ENCODE peak calls at places on chromosomes 16 and 17, in nine cellular contexts. I is CD8-positive, alpha-beta T cell; N is upper lobe of right lung; E is pancreas; A is HFF-Myc; R is foreskin fibroblast; F is HepG2; G is heart right ventricle; W is heart left ventricle. T is an unnamed sample.

GRCh38 chr16:67191995-67192681 is at the start of gene E2F4:
- DNase-seq in N (peak), G (peak), R (peak), E (peak), F (peak), I (peak), W (peak), A (no peak), T (peak)

GRCh38 chr16:86457621-86458456 is 52.5 kb upstream of the FOXF1 start:
- DNase-seq in I (no peak), F (no peak), E (no peak), A (peak), N (no peak), R (peak), W (peak), G (no peak), T (no peak)

GRCh38 chr17:9071921-9072503 is 50.7 kb downstream of the NTN1 start:
- DNase-seq in R (no peak), E (no peak), F (no peak), A (no peak), I (no peak), G (no peak), W (no peak), N (no peak), T (no peak)

GRCh38 chr17:64781013-64781392 is 118.9 kb upstream of the SMURF2 start:
- DNase-seq in I (no peak), E (no peak), W (no peak), N (peak), G (no peak), R (no peak), F (no peak), A (no peak), T (no peak)

GRCh38 chr16:13911871-13912270 is 8.1 kb upstream of the ERCC4 start:
- DNase-seq in A (no peak), R (no peak), N (no peak), E (no peak), G (no peak), F (no peak), W (no peak), I (no peak), T (no peak)

GRCh38 chr16:82016268-82016667 is 5.0 kb upstream of the SDR42E1 start:
- DNase-seq in R (peak), F (no peak), I (no peak), W (no peak), A (no peak), N (no peak), E (no peak), G (no peak), T (no peak)

GRCh38 chr16:30846649-30847402 is 47.1 kb downstream of the BCL7C start:
- DNase-seq in G (no peak), W (peak), F (no peak), I (no peak), N (no peak), E (no peak), A (no peak), R (no peak), T (no peak)

GRCh38 chr16:79966226-79966625 is 365.7 kb upstream of the MAF start:
- DNase-seq in R (no peak), I (no peak), W (no peak), A (no peak), G (no peak), E (no peak), F (no peak), N (no peak), T (no peak)

GRCh38 chr17:60358611-60359225 is 33.2 kb downstream of the USP32 start:
- DNase-seq in G (no peak), E (no peak), N (no peak), F (no peak), W (no peak), A (no peak), R (peak), I (no peak), T (no peak)

GRCh38 chr17:3796110-3796821 is 4.7 kb downstream of the ITGAE start:
- DNase-seq in G (no peak), A (no peak), W (no peak), F (no peak), E (no peak), I (peak), R (no peak), N (no peak), T (no peak)

GRCh38 chr16:14194706-14195105 is 123.6 kb downstream of the MRTFB start:
- DNase-seq in I (no peak), A (no peak), R (no peak), N (no peak), G (no peak), F (no peak), E (no peak), W (no peak), T (no peak)

GRCh38 chr17:3685174-3685812 is 10.7 kb downstream of the P2RX5 start:
- DNase-seq in I (no peak), W (no peak), E (no peak), R (no peak), F (no peak), N (no peak), G (no peak), A (no peak), T (no peak)

GRCh38 chr17:74566132-74566753 is 1.1 kb downstream of the CD300H start:
- DNase-seq in G (no peak), N (no peak), W (peak), R (no peak), E (no peak), F (peak), A (no peak), I (no peak), T (no peak)

GRCh38 chr16:80260906-80261311 is 279.9 kb upstream of the DYNLRB2 start:
- DNase-seq in E (no peak), G (no peak), A (no peak), W (no peak), R (no peak), I (no peak), F (no peak), N (no peak), T (no peak)

GRCh38 chr17:78559749-78560368 is 17.3 kb downstream of the DNAH17 start:
- DNase-seq in N (peak), E (peak), I (no peak), W (no peak), A (no peak), F (no peak), R (no peak), G (no peak), T (no peak)

GRCh38 chr17:57370051-57370581 is 113.8 kb downstream of the MSI2 start:
- DNase-seq in G (no peak), I (no peak), E (no peak), F (peak), W (no peak), A (no peak), N (no peak), R (peak), T (peak)

GRCh38 chr17:49592263-49592662 is 16.6 kb downstream of the NXPH3 start:
- DNase-seq in A (no peak), F (no peak), G (no peak), R (no peak), I (no peak), W (no peak), N (no peak), E (no peak), T (no peak)

GRCh38 chr16:57609541-57610401 is 18.7 kb upstream of the ADGRG1 start:
- DNase-seq in N (peak), G (no peak), E (peak), W (peak), R (peak), A (no peak), F (no peak), I (peak), T (no peak)

GRCh38 chr16:24978370-24978914 is 36.7 kb downstream of the ARHGAP17 start:
- DNase-seq in R (no peak), W (no peak), A (no peak), I (no peak), E (no peak), N (no peak), G (no peak), F (no peak), T (no peak)

GRCh38 chr16:48911700-48912099 is 301.7 kb upstream of the N4BP1 start:
- DNase-seq in G (no peak), W (no peak), I (no peak), F (no peak), R (peak), A (no peak), N (no peak), E (no peak), T (no peak)

GRCh38 chr17:16991349-16992009 is 19.6 kb upstream of the TNFRSF13B start:
- DNase-seq in A (no peak), F (peak), W (peak), I (peak), N (peak), R (peak), E (peak), G (peak), T (no peak)

GRCh38 chr16:50530277-50531236 is 17.6 kb upstream of the NKD1 start:
- DNase-seq in W (no peak), I (no peak), G (no peak), F (peak), A (no peak), R (no peak), E (peak), N (peak), T (no peak)

GRCh38 chr16:69340095-69340644 is 598 bp downstream of the NIP7 start:
- DNase-seq in I (no peak), A (no peak), W (no peak), E (no peak), F (no peak), G (no peak), N (no peak), R (peak), T (no peak)

GRCh38 chr17:69300222-69300621 is 26.7 kb downstream of the ABCA5 start:
- DNase-seq in G (no peak), W (no peak), A (no peak), I (no peak), F (no peak), N (no peak), E (no peak), R (no peak), T (no peak)

GRCh38 chr16:46974352-46974751 is 878 bp upstream of the DNAJA2 start:
- DNase-seq in F (peak), N (no peak), W (no peak), G (no peak), A (no peak), I (peak), R (peak), E (no peak), T (no peak)

GRCh38 chr17:76720941-76721340 is 5.5 kb downstream of the JMJD6 start:
- DNase-seq in A (no peak), R (no peak), W (no peak), F (no peak), E (no peak), G (no peak), N (peak), I (no peak), T (no peak)
- TF ChIP-seq CTCF in A (no peak), R (no peak), W (no peak), F (no peak), E (no peak), G (no peak), N (no peak), I (no peak), T (no peak)

DNA sequence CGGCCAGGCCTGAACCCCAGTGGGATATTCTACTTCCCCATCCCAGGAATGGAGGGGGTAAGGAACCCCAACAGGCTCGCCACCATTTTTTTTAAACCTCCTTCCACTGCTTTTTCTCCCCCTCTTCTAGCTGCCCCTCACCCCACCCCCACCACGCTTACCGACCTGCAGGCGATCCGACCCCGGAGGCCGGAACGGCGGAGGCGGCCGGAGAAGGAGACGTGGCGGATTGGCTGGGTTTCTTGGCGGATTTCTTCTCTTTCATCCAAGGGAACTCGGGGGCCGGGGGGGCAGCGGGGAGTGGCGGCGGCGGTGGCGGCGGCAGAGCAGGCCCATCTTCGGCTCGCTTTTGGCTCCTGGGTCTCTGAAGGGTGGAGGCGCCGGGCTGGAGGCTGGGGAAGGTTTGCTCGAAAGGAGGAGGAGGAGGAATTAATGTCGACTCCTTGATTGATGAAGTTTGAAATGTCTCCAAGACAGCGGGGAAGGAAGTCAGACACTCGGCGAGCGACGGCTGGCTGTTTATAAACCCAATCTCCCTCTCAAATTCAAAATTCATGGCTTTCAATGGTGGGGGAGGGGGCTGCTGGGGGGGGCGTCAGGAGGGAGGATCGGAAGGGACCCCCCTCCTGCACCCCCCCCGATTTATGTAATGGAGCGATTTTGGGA is 420 bp downstream of the HOXB2 start:
- DNase-seq in R (peak), A (no peak), I (no peak), E (peak), G (peak), F (no peak), W (peak), N (peak), T (no peak)
- H3K4me3 ChIP-seq in R (peak), A (peak), I (peak), E (no peak), G (peak), F (no peak), W (peak), N (peak), T (peak)

GRCh38 chr17:80284631-80285030 is 24.0 kb downstream of the RNF213 start:
- DNase-seq in E (no peak), N (no peak), G (no peak), A (no peak), I (no peak), R (no peak), W (no peak), F (no peak), T (no peak)

GRCh38 chr17:80285237-80285920 is 24.7 kb downstream of the RNF213 start:
- DNase-seq in W (no peak), E (no peak), N (no peak), R (no peak), I (no peak), F (no peak), G (no peak), A (no peak), T (no peak)

GRCh38 chr17:80287038-80287437 is 26.4 kb downstream of the RNF213 start:
- DNase-seq in W (no peak), G (no peak), E (no peak), F (no peak), N (no peak), I (no peak), R (no peak), A (no peak), T (no peak)

GRCh38 chr17:80287806-80288579 is 27.3 kb downstream of the RNF213 start:
- DNase-seq in F (no peak), W (no peak), I (no peak), R (no peak), E (no peak), N (no peak), G (no peak), A (no peak), T (no peak)

DNA sequence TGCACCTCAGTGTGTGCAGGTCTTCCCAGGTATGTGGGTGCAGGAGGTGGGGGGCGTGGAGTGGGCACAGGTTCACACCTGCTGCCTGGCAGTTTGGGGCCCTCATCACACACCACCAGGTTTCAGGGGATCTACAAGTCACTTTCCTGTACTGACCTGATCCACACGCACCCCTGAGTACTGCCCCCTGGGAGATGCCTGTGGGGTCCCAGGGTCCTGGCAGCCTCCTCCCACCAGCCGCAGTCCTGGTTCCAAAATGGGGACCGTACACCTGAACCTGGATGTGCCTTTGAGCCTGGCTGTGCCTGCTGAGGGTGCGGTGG is 25.9 kb downstream of the RNF213 start:
- DNase-seq in G (no peak), F (no peak), R (no peak), N (no peak), A (no peak), E (no peak), W (no peak), I (no peak), T (no peak)
- TF ChIP-seq CTCF in G (no peak), F (no peak), R (no peak), N (no peak), A (no peak), E (no peak), W (no peak), I (no peak), T (no peak)

GRCh38 chr17:42041619-42042018 is 8.8 kb downstream of the C17orf113 start:
- DNase-seq in A (no peak), G (no peak), R (no peak), I (no peak), F (no peak), N (no peak), E (no peak), W (no peak), T (no peak)
- H3K4me3 ChIP-seq in A (no peak), G (no peak), R (no peak), I (no peak), F (no peak), N (no peak), E (no peak), W (no peak), T (no peak)

GRCh38 chr17:29566473-29567361 is at the start of gene ABHD15:
- DNase-seq in G (peak), E (peak), W (peak), A (no peak), F (peak), I (no peak), R (peak), N (peak), T (no peak)

GRCh38 chr17:29567362-29568330 is 809 bp upstream of the ABHD15 start:
- DNase-seq in F (peak), G (peak), I (peak), A (no peak), W (peak), R (peak), E (peak), N (peak), T (no peak)

GRCh38 chr17:29568331-29569244 is at the start of gene TP53I13:
- DNase-seq in N (peak), F (peak), W (peak), R (peak), A (no peak), I (peak), E (peak), G (peak), T (no peak)

GRCh38 chr17:29563816-29564215 is 3.0 kb downstream of the ABHD15 start:
- DNase-seq in F (no peak), R (no peak), W (no peak), G (no peak), N (no peak), E (peak), A (no peak), I (no peak), T (no peak)

DNA sequence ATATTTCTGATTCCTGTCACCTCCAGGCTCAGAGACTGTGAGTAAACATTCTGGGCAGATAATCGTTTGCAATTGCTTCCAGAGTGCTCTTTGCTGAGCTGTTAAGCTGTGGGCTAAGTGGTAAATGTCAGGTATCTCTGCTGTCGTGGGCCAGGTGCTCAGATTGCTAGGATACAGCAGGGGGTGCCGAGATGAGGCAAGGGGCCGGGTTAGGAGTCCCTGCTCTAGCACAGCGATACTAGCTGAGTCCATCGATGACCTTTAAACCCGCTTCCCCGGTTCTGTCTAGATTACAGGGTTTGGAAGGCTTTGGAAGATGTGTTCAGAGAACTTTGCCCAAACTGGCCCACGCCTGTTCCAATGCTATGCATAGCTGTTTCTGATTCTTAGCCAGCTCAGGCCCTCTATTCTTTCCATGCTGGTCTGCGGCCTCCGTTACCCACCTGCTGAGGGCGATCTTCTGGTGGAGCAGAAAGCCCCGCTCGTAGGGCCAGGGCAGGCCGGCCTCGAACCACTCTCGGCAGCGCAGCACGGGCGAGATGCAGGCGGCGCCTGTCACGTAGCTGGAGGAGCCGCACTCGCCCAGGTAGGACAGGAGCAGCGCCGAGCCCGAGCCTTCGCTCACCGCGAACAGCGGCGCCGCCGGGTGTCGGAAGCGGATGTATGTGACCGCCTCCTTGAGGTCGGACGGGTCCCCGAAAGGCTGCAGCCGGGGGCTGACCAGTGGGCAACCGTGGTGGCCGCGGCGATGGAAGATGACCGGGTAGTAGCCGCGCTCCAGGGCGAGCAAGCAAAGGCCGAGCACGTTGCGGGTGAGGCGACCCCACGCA is 979 bp downstream of the ABHD15 start:
- DNase-seq in E (peak), N (peak), G (peak), W (no peak), R (no peak), I (no peak), F (peak), A (no peak), T (no peak)
- TF ChIP-seq CTCF in E (no peak), N (peak), G (no peak), W (peak), R (no peak), I (no peak), F (peak), A (no peak), T (peak)

GRCh38 chr17:45402916-45403315 is 29.8 kb downstream of the ARHGAP27 start:
- DNase-seq in R (no peak), I (no peak), E (peak), W (peak), A (no peak), N (no peak), G (no peak), F (no peak), T (no peak)

GRCh38 chr17:45403906-45404490 is 28.7 kb downstream of the ARHGAP27 start:
- DNase-seq in I (no peak), E (peak), F (no peak), R (no peak), G (no peak), A (no peak), W (peak), N (no peak), T (no peak)

GRCh38 chr17:45406107-45406506 is 26.6 kb downstream of the ARHGAP27 start:
- DNase-seq in R (no peak), F (no peak), N (no peak), I (no peak), G (no peak), W (no peak), E (no peak), A (no peak), T (no peak)

GRCh38 chr17:45404870-45405249 is 27.8 kb downstream of the ARHGAP27 start:
- DNase-seq in R (no peak), N (no peak), F (no peak), I (no peak), E (peak), A (no peak), G (no peak), W (peak), T (no peak)

GRCh38 chr17:45405250-45406086 is 27.2 kb downstream of the ARHGAP27 start:
- DNase-seq in I (no peak), N (no peak), A (no peak), F (no peak), R (peak), W (peak), G (no peak), E (peak), T (no peak)
- H3K4me3 ChIP-seq in I (no peak), N (peak), A (peak), F (no peak), R (peak), W (no peak), G (peak), E (no peak), T (peak)

DNA sequence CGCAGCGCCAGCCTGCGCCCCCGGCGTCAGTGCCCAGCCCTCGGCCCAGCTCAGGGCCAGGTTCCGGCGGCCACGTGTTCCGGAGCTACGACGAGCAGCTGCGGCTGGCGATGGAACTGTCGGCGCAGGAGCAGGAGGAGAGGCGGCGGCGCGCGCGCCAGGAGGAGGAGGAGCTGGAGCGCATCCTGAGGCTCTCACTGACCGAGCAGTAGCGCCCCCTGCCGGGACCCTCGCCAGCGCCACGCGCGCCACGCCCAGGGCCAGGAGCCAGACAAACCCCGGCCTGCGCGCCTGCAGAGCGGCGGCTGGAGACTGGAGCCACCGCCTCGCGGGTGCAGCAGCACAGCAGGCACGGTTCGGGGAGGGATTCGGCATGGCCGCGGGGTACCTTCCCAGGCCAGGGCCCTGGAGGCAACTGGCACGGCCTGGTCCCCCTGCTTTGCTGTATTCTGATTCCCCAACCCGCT is 9.3 kb downstream of the CORO6 start:
- DNase-seq in A (no peak), N (peak), I (peak), G (peak), E (peak), R (peak), F (peak), W (peak), T (no peak)
- TF ChIP-seq CTCF in A (peak), N (peak), I (peak), G (peak), E (peak), R (peak), F (peak), W (peak), T (peak)

T was measured in retinal pigment epithelial cell.